ENCODE peak calls at places on chromosomes 4 and X, in eight cellular contexts. U is sigmoid colon, I is GM23338, Q is HCT116, K is HepG2, M is endothelial cell of umbilical vein, Y is GM12878, X is SK-N-SH. W is an unnamed sample.

GRCh38 chrX:39821011-39821708 is 276.6 kb downstream of the BCOR start:
- DNase-seq in U (no peak), X (peak; percentile 86), I (peak; percentile 53), M (peak; percentile 13), Y (no peak), Q (no peak), K (no peak), W (no peak)

GRCh38 chr4:15378055-15378454 is 49.8 kb upstream of the C1QTNF7 start:
- DNase-seq in X (no peak), K (no peak), Y (no peak), M (no peak), Q (no peak), U (no peak), I (no peak), W (no peak)

GRCh38 chr4:116925900-116926457 is 159.4 kb downstream of the TRAM1L1 start:
- DNase-seq in M (no peak), Q (no peak), U (peak; percentile 50), I (peak; percentile 79), K (no peak), Y (no peak), X (peak; percentile 69), W (peak; percentile 80)

GRCh38 chr4:142278663-142279062 is 567.4 kb downstream of the INPP4B start:
- DNase-seq in U (no peak), Q (no peak), Y (no peak), M (no peak), I (no peak), K (no peak), X (no peak), W (no peak)

GRCh38 chr4:76881375-76881774 is 16.6 kb downstream of the SOWAHB start:
- DNase-seq in I (peak; percentile 34), Q (no peak), U (no peak), K (no peak), M (no peak), Y (no peak), X (no peak), W (no peak)

GRCh38 chr4:85149656-85150055 is 183.2 kb upstream of the WDFY3 start:
- DNase-seq in Y (no peak), K (no peak), M (no peak), Q (no peak), U (no peak), X (no peak), I (no peak), W (no peak)

GRCh38 chr4:8100696-8101095 is 57.9 kb downstream of the ABLIM2 start:
- DNase-seq in K (no peak), Y (no peak), M (no peak), I (no peak), U (no peak), X (no peak), Q (no peak), W (no peak)

GRCh38 chrX:130100180-130100579 is 10.1 kb downstream of the ELF4 start:
- DNase-seq in U (peak; percentile 89), X (no peak), Y (no peak), M (no peak), I (no peak), Q (no peak), K (no peak), W (peak; percentile 58)

GRCh38 chr4:104128031-104128849 is 366.5 kb downstream of the CXXC4 start:
- DNase-seq in Q (no peak), K (no peak), Y (no peak), M (no peak), U (no peak), I (no peak), X (no peak), W (no peak)

GRCh38 chr4:81351653-81352455 is 119.9 kb downstream of the RASGEF1B start:
- DNase-seq in Y (peak; percentile 8), X (peak; percentile 20), Q (peak; percentile 70), I (peak; percentile 94), U (peak; percentile 77), M (peak; percentile 60), K (peak; percentile 42), W (no peak)

GRCh38 chr4:1337376-1337831 is 9.6 kb upstream of the UVSSA start:
- DNase-seq in X (no peak), U (no peak), Y (no peak), Q (peak; percentile 47), M (no peak), K (peak; percentile 29), I (no peak), W (no peak)

GRCh38 chr4:4754641-4755040 is 104.8 kb upstream of the MSX1 start:
- DNase-seq in K (peak; percentile 29), M (no peak), U (no peak), I (no peak), Y (no peak), Q (no peak), X (peak; percentile 75), W (no peak)
- TF ChIP-seq POLR2AphosphoS5 in K (no peak), M (no peak), U (no peak), I (no peak), Y (no peak), Q (no peak), X (peak; percentile 29), W (no peak)

GRCh38 chr4:16705341-16705740 is 193.1 kb downstream of the LDB2 start:
- DNase-seq in Y (no peak), Q (no peak), M (no peak), X (no peak), U (no peak), K (no peak), I (no peak), W (no peak)

GRCh38 chr4:16707874-16708273 is 190.6 kb downstream of the LDB2 start:
- DNase-seq in M (no peak), Y (no peak), K (no peak), X (no peak), Q (no peak), U (no peak), I (no peak), W (no peak)

GRCh38 chr4:16704488-16704887 is 194.0 kb downstream of the LDB2 start:
- DNase-seq in Q (no peak), M (no peak), I (no peak), Y (no peak), X (no peak), U (no peak), K (no peak), W (no peak)

GRCh38 chr4:16710198-16710597 is 188.2 kb downstream of the LDB2 start:
- DNase-seq in U (no peak), I (no peak), X (no peak), Q (no peak), M (no peak), Y (no peak), K (no peak), W (no peak)

DNA sequence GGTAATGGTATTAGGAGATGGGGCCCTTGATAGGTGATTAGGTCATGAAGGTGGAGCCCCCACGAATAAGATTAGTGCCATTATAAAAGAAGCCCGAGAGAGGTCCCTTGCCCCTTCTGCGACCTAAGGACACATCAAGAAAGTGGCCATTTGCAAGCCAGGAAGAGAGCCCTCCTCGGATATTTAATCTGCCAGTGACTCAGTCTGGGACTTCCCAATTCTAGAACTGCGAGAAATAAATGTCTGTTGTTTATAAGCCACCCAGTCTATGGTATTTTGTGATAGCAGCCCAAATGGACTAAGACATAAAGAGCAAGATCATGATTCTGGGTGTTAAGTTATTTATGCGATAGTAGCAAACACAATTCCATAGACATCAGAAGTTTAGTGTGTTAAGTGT is 192.2 kb downstream of the LDB2 start:
- DNase-seq in M (no peak), K (no peak), U (no peak), Q (no peak), Y (no peak), I (no peak), X (no peak), W (no peak)
- TF ChIP-seq POLR2AphosphoS5 in M (no peak), K (no peak), U (no peak), Q (no peak), Y (no peak), I (no peak), X (no peak), W (no peak)

GRCh38 chr4:37985730-37986275 is 25.6 kb downstream of the PTTG2 start:
- DNase-seq in U (no peak), M (no peak), I (no peak), K (no peak), Y (no peak), X (no peak), Q (no peak), W (no peak)

GRCh38 chr4:37988670-37989069 is 28.5 kb downstream of the PTTG2 start:
- DNase-seq in Q (no peak), K (no peak), X (no peak), M (no peak), U (no peak), I (peak; percentile 94), Y (no peak), W (no peak)

GRCh38 chr4:37990731-37991130 is 30.5 kb downstream of the PTTG2 start:
- DNase-seq in Y (no peak), M (no peak), I (no peak), X (no peak), K (no peak), Q (no peak), U (no peak), W (no peak)

GRCh38 chr4:37991623-37992410 is 31.6 kb downstream of the PTTG2 start:
- DNase-seq in I (peak; percentile 33), K (no peak), U (no peak), M (no peak), Q (no peak), Y (no peak), X (no peak), W (no peak)

DNA sequence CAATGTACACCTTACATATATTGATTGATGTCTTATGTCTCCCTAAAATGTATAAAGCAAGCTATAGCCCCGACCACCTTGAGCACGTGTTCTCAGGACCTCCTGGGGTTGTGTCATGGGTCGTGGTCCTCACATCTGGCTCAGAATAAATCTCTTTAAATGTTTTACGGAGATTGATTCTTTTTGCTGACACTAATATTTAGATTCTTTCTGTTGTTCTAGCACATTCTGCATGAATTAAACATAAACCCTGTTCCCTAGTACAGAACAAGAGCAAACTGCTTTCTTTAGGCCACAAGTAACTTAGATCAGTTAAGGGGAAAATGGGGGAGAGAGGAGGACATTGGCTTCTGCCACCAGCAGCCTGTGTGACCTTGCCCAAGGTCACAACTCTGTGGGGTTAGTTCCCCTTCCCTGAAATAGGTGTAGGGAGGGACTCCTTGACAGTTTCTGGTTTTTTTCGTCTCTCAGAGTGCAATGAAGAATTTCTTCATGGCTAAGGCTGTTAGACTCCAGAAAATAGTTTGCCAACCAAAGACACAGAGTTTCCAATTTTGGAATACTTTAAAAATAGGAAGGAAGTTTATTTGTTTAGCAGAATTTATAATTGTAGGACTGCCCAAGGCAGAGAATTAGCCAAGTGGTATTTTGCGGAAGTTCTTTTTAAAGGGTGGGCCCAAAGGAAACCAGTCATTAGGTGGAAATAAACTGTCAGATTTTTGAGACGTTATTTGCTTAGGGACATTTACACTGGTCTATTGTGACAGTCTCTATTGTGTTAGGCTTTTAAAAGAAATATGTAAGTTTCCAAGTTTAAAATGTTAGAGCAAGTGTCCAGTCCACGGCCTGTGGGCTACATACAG is 29.4 kb downstream of the PTTG2 start:
- DNase-seq in Q (no peak), M (peak; percentile 32), X (no peak), U (no peak), Y (no peak), I (no peak), K (no peak), W (no peak)
- TF ChIP-seq POLR2AphosphoS5 in Q (no peak), M (no peak), X (no peak), U (no peak), Y (no peak), I (no peak), K (no peak), W (no peak)

DNA sequence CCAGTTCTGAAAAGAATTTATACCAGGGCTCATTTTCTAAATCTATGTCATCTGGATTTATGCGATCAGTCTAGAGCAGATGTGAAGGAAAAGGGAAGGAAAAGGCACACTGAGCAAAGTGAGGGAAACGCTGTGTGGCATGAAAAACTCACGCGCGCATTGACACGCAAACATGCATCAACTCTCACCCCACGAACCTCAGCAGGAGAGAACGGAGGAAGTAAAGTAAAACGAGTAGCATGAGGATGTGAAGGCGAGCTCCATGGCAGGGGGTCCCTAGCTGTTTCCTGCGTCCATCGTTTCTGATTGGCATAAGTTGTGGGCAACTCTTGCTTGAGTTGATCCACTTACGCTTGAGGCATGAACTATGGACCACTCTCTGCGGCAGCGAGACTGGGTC is 102.8 kb upstream of the PDLIM3 start:
- DNase-seq in X (no peak), U (no peak), M (no peak), I (no peak), K (no peak), Q (no peak), Y (no peak), W (no peak)
- TF ChIP-seq POLR2AphosphoS5 in X (no peak), U (peak; percentile 45), M (no peak), I (no peak), K (no peak), Q (no peak), Y (no peak), W (no peak)